ENCODE peak calls at places on chromosomes 12 and 14, in four cellular contexts. A is Panc1; J is mucosa of descending colon; Z is effector memory CD4-positive, alpha-beta T cell. L is an unnamed sample.

GRCh38 chr14:37708481-37708880 is 113.1 kb downstream of the TTC6 start:
- DNase-seq in A (no peak), J (no peak), Z (no peak), L (no peak)

GRCh38 chr12:78865297-78865955 is 852 bp downstream of the SYT1 start:
- DNase-seq in A (no peak), J (no peak), Z (no peak), L (no peak)

GRCh38 chr12:79691299-79692248 is 810 bp upstream of the PAWR start:
- DNase-seq in A (peak; percentile 69), J (no peak), Z (no peak), L (no peak)

GRCh38 chr14:23609001-23609400 is 27.2 kb upstream of the DHRS2 start:
- DNase-seq in A (no peak), J (no peak), Z (no peak), L (no peak)

GRCh38 chr12:29503283-29503682 is 5.8 kb upstream of the OVCH1 start:
- DNase-seq in A (no peak), J (no peak), Z (no peak), L (no peak)

GRCh38 chr12:119676573-119676972 is 8.6 kb downstream of the PRKAB1 start:
- DNase-seq in A (no peak), J (no peak), Z (no peak), L (no peak)

GRCh38 chr12:61993734-61994345 is 266.4 kb upstream of the USP15 start:
- DNase-seq in A (peak; percentile 13), J (no peak), Z (no peak), L (no peak)

GRCh38 chr12:25436206-25436912 is 116.7 kb downstream of the LMNTD1 start:
- DNase-seq in A (peak; percentile 82), J (no peak), Z (peak; percentile 3), L (no peak)

GRCh38 chr14:39435241-39435640 is 3.0 kb upstream of the FBXO33 start:
- DNase-seq in A (no peak), J (no peak), Z (no peak), L (no peak)

GRCh38 chr12:25689996-25690501 is 137.0 kb upstream of the LMNTD1 start:
- DNase-seq in A (no peak), J (peak; percentile 50), Z (no peak), L (peak; percentile 72)

GRCh38 chr14:25237845-25238244 is 187.9 kb upstream of the STXBP6 start:
- DNase-seq in A (no peak), J (no peak), Z (no peak), L (no peak)

GRCh38 chr12:85626031-85626781 is 210.0 kb downstream of the RASSF9 start:
- DNase-seq in A (no peak), J (no peak), Z (no peak), L (no peak)

GRCh38 chr14:39360316-39360715 is 71.9 kb downstream of the FBXO33 start:
- DNase-seq in A (no peak), J (no peak), Z (no peak), L (no peak)

GRCh38 chr14:76599556-76599955 is 161.7 kb upstream of the VASH1 start:
- DNase-seq in A (no peak), J (no peak), Z (no peak), L (no peak)

GRCh38 chr12:180445-180844 is 33.5 kb downstream of the SLC6A12 start:
- DNase-seq in A (no peak), J (peak; percentile 60), Z (no peak), L (no peak)

GRCh38 chr14:33512201-33512600 is 438.7 kb downstream of the EGLN3 start:
- DNase-seq in A (no peak), J (no peak), Z (no peak), L (no peak)

GRCh38 chr14:90557516-90557915 is 160.7 kb downstream of the CALM1 start:
- DNase-seq in A (no peak), J (no peak), Z (no peak), L (no peak)

GRCh38 chr12:25276199-25276937 is 25.6 kb upstream of the KRAS start:
- DNase-seq in A (peak; percentile 92), J (no peak), Z (no peak), L (peak; percentile 56)

GRCh38 chr12:90331262-90331661 is 622.6 kb upstream of the ATP2B1 start:
- DNase-seq in A (no peak), J (no peak), Z (no peak), L (no peak)

GRCh38 chr12:123163227-123163626 is 12.3 kb upstream of the PITPNM2 start:
- DNase-seq in A (no peak), J (no peak), Z (no peak), L (no peak)

GRCh38 chr14:64566651-64567122 is 16.9 kb downstream of the PPP1R36 start:
- DNase-seq in A (no peak), J (no peak), Z (no peak), L (no peak)

GRCh38 chr12:113277511-113277910 is 56.2 kb downstream of the TPCN1 start:
- DNase-seq in A (no peak), J (peak; percentile 24), Z (no peak), L (no peak)

GRCh38 chr14:96071561-96071960 is 32.4 kb downstream of the C14orf132 start:
- DNase-seq in A (no peak), J (no peak), Z (no peak), L (peak; percentile 9)

GRCh38 chr14:96824283-96824682 is 27.1 kb downstream of the VRK1 start:
- DNase-seq in A (no peak), J (no peak), Z (no peak), L (no peak)

GRCh38 chr12:79373896-79374499 is 316.8 kb downstream of the PAWR start:
- DNase-seq in A (no peak), J (no peak), Z (no peak), L (no peak)

GRCh38 chr12:104503191-104503590 is 46.4 kb downstream of the CHST11 start:
- DNase-seq in A (no peak), J (no peak), Z (no peak), L (no peak)

GRCh38 chr12:6202331-6202730 is 2.1 kb downstream of the CD9 start:
- DNase-seq in A (no peak), J (no peak), Z (no peak), L (no peak)
- H3K4me1 ChIP-seq in A (peaks cover 36% of the 10 kb centered on the region), J (peaks cover 60% of the 10 kb centered on the region), Z (peaks cover 11% of the 10 kb centered on the region), L (peaks cover 5% of the 10 kb centered on the region)

GRCh38 chr12:92140919-92141536 is 4.6 kb downstream of the BTG1 start:
- DNase-seq in A (no peak), J (no peak), Z (no peak), L (no peak)

GRCh38 chr12:92138144-92138543 is 7.5 kb downstream of the BTG1 start:
- DNase-seq in A (no peak), J (no peak), Z (no peak), L (no peak)

GRCh38 chr12:92139634-92140555 is 5.8 kb downstream of the BTG1 start:
- DNase-seq in A (no peak), J (no peak), Z (no peak), L (no peak)

GRCh38 chr12:92136883-92137582 is 8.6 kb downstream of the BTG1 start:
- DNase-seq in A (no peak), J (no peak), Z (no peak), L (no peak)

GRCh38 chr12:92138626-92139025 is 7.0 kb downstream of the BTG1 start:
- DNase-seq in A (no peak), J (no peak), Z (no peak), L (no peak)
- H3K4me1 ChIP-seq in A (peaks cover 91% of the 10 kb centered on the region), J (peaks cover 27% of the 10 kb centered on the region), Z (peaks cover 19% of the 10 kb centered on the region), L (no peaks in the 10 kb centered on the region)

GRCh38 chr12:46357438-46358324 is 14.9 kb downstream of the SLC38A2 start:
- DNase-seq in A (no peak), J (no peak), Z (no peak), L (no peak)

GRCh38 chr12:46360370-46360769 is 12.2 kb downstream of the SLC38A2 start:
- DNase-seq in A (no peak), J (no peak), Z (no peak), L (no peak)

GRCh38 chr12:46358325-46358700 is 14.3 kb downstream of the SLC38A2 start:
- DNase-seq in A (no peak), J (no peak), Z (no peak), L (no peak)

GRCh38 chr12:46359667-46360280 is 12.8 kb downstream of the SLC38A2 start:
- DNase-seq in A (no peak), J (no peak), Z (no peak), L (no peak)

DNA sequence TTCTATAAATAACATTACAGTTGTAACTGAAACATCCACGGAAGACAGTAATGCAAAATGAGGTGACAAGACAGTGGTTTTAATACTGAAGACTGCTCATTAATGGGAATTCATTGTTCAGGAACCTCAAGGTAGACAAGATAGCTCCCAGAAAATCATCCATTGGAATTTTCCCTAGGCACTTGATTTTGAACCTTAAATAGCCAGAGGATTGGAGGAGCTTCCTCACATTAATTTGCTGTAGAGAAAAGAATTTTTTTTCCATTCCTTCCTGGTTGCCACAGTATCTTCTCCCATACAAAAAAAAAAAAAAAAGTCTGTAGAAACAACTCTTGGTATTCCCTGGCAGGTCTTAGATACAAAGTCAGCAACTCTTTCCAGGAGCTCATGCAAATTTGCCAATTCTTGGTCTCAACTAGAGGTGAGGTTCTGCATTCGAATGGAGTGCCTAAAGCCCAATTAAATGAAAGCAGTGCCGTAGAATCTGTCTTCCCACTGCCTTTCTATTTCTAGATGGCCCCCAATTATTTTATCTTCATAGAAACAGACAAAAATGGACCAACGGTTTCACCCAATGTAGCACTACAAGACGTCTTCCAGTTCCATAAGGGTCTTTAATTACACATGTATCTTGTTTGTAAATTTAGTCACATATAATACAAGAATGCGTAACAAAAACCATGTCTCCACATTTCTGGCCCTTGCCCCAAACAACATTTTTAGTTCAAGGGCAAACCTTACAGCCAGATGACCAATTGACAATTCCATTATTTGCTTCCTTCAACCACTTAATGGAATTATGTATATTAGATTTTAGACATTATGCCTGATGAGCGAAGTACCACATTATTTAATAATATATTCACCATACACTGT is 13.5 kb downstream of the SLC38A2 start:
- DNase-seq in A (no peak), J (no peak), Z (no peak), L (no peak)
- H3K4me1 ChIP-seq in A (peaks cover 67% of the 10 kb centered on the region), J (no peaks in the 10 kb centered on the region), Z (no peaks in the 10 kb centered on the region), L (no peaks in the 10 kb centered on the region)

GRCh38 chr14:68779761-68780323 is 13.0 kb downstream of the ZFP36L1 start:
- DNase-seq in A (no peak), J (no peak), Z (peak; percentile 33), L (no peak)

GRCh38 chr14:68782091-68782981 is 10.5 kb downstream of the ZFP36L1 start:
- DNase-seq in A (no peak), J (no peak), Z (peak; percentile 44), L (peak; percentile 47)

GRCh38 chr14:68781161-68782021 is 11.5 kb downstream of the ZFP36L1 start:
- DNase-seq in A (no peak), J (peak; percentile 86), Z (peak; percentile 53), L (peak; percentile 47)

GRCh38 chr14:68777644-68778043 is 15.2 kb downstream of the ZFP36L1 start:
- DNase-seq in A (no peak), J (no peak), Z (no peak), L (no peak)

GRCh38 chr14:68780358-68781160 is 12.3 kb downstream of the ZFP36L1 start:
- DNase-seq in A (no peak), J (peak; percentile 84), Z (no peak), L (no peak)
- H3K4me1 ChIP-seq in A (peaks cover 6% of the 10 kb centered on the region), J (peaks cover 63% of the 10 kb centered on the region), Z (peaks cover 54% of the 10 kb centered on the region), L (peaks cover 56% of the 10 kb centered on the region)

DNA sequence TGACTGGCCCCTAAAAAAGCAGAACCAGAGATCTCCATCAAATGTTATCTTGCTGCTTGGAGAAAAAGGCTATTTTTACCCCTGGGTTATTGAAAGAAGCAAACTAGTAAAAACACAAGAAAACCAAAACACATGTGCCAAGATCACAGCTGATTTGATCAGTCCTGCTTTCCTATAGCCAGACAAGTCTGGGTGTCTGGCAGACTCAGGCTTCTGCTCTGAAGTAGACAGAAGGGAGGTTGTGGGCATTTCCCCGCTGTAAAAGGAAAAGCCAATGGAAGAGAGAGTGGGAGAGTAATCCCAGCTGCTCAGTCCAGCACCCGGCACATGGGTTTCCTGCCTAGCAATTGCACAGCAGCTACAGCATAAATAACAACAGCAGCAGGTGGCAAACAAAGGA is 178.0 kb downstream of the PHLDA1 start:
- DNase-seq in A (no peak), J (no peak), Z (no peak), L (no peak)
- H3K4me1 ChIP-seq in A (peaks cover 13% of the 10 kb centered on the region), J (no peaks in the 10 kb centered on the region), Z (no peaks in the 10 kb centered on the region), L (no peaks in the 10 kb centered on the region)

L was measured in right lobe of liver.